ENCODE peak calls at places on chromosomes 16 and 17, in four cellular contexts. Y is left ventricle myocardium inferior, R is H9, Q is ascending aorta. G is an unnamed sample.

GRCh38 chr16:720990-721764 is at the start of gene ANTKMT:
- DNase-seq in Y (peak; percentile 78), R (peak; percentile 94), Q (peak; percentile 82), G (peak; percentile 94)

GRCh38 chr16:29656688-29657523 is 6.1 kb upstream of the SPN start:
- DNase-seq in Y (no peak), R (no peak), Q (no peak), G (no peak)

GRCh38 chr16:25151996-25152395 is 40.5 kb downstream of the LCMT1 start:
- DNase-seq in Y (no peak), R (no peak), Q (no peak), G (no peak)

GRCh38 chr17:76737676-76738467 is at the start of gene MFSD11:
- DNase-seq in Y (peak; percentile 91), R (peak; percentile 98), Q (peak; percentile 94), G (peak; percentile 98)

GRCh38 chr16:21116148-21116693 is 34.4 kb downstream of the DNAH3 start:
- DNase-seq in Y (no peak), R (peak; percentile 47), Q (no peak), G (no peak)

GRCh38 chr17:46943511-46944393 is 20.8 kb downstream of the GOSR2 start:
- DNase-seq in Y (no peak), R (peak; percentile 77), Q (no peak), G (peak; percentile 64)

GRCh38 chr16:87149051-87149450 is 168.1 kb downstream of the C16orf95 start:
- DNase-seq in Y (no peak), R (no peak), Q (no peak), G (no peak)

GRCh38 chr17:951388-952132 is 28.0 kb downstream of the NXN start:
- DNase-seq in Y (no peak), R (peak; percentile 94), Q (peak; percentile 69), G (peak; percentile 88)

GRCh38 chr16:27425961-27426360 is 24.0 kb downstream of the IL21R start:
- DNase-seq in Y (no peak), R (no peak), Q (peak; percentile 13), G (no peak)

GRCh38 chr17:68089881-68090280 is 54.3 kb downstream of the KPNA2 start:
- DNase-seq in Y (peak; percentile 32), R (no peak), Q (no peak), G (no peak)

GRCh38 chr16:85574672-85575475 is 38.2 kb upstream of the GSE1 start:
- DNase-seq in Y (no peak), R (no peak), Q (no peak), G (no peak)

GRCh38 chr16:3459401-3460090 is 16.1 kb downstream of the NAA60 start:
- DNase-seq in Y (no peak), R (no peak), Q (peak; percentile 11), G (no peak)

GRCh38 chr17:181213-182163 is at the start of gene DOC2B:
- DNase-seq in Y (peak; percentile 61), R (peak; percentile 66), Q (no peak), G (peak; percentile 81)

GRCh38 chr16:64545769-64546168 is 576.1 kb downstream of the CDH11 start:
- DNase-seq in Y (no peak), R (no peak), Q (no peak), G (no peak)

GRCh38 chr17:59762022-59762825 is 54.8 kb downstream of the VMP1 start:
- DNase-seq in Y (no peak), R (no peak), Q (no peak), G (no peak)

GRCh38 chr16:86984975-86985655 is 332.1 kb downstream of the C16orf95 start:
- DNase-seq in Y (peak; percentile 75), R (peak; percentile 45), Q (no peak), G (peak; percentile 18)

GRCh38 chr17:50184611-50185398 is 16.6 kb downstream of the COL1A1 start:
- DNase-seq in Y (peak; percentile 36), R (no peak), Q (peak; percentile 92), G (no peak)

GRCh38 chr17:66541461-66542182 is 239.2 kb downstream of the PRKCA start:
- DNase-seq in Y (no peak), R (no peak), Q (no peak), G (no peak)

GRCh38 chr16:84616515-84616914 is 1.4 kb downstream of the COTL1 start:
- DNase-seq in Y (no peak), R (no peak), Q (no peak), G (peak; percentile 45)

GRCh38 chr17:47797797-47798196 is 23.8 kb downstream of the OSBPL7 start:
- DNase-seq in Y (no peak), R (peak; percentile 21), Q (no peak), G (no peak)

GRCh38 chr16:2692251-2692947 is 10.1 kb downstream of the KCTD5 start:
- DNase-seq in Y (peak; percentile 49), R (no peak), Q (no peak), G (peak; percentile 62)

GRCh38 chr17:41530062-41531048 is 2.2 kb upstream of the KRT19 start:
- DNase-seq in Y (no peak), R (no peak), Q (no peak), G (peak; percentile 26)

GRCh38 chr16:27803775-27804549 is 254.0 kb downstream of the KATNIP start:
- DNase-seq in Y (no peak), R (peak; percentile 45), Q (no peak), G (peak; percentile 29)

GRCh38 chr17:31610301-31610910 is 218.9 kb downstream of the RAB11FIP4 start:
- DNase-seq in Y (no peak), R (peak; percentile 63), Q (no peak), G (no peak)

GRCh38 chr17:78818932-78819331 is 21.7 kb downstream of the USP36 start:
- DNase-seq in Y (no peak), R (no peak), Q (no peak), G (no peak)

GRCh38 chr17:3977387-3977786 is 13.2 kb upstream of the ATP2A3 start:
- DNase-seq in Y (no peak), R (peak; percentile 47), Q (no peak), G (peak; percentile 73)

DNA sequence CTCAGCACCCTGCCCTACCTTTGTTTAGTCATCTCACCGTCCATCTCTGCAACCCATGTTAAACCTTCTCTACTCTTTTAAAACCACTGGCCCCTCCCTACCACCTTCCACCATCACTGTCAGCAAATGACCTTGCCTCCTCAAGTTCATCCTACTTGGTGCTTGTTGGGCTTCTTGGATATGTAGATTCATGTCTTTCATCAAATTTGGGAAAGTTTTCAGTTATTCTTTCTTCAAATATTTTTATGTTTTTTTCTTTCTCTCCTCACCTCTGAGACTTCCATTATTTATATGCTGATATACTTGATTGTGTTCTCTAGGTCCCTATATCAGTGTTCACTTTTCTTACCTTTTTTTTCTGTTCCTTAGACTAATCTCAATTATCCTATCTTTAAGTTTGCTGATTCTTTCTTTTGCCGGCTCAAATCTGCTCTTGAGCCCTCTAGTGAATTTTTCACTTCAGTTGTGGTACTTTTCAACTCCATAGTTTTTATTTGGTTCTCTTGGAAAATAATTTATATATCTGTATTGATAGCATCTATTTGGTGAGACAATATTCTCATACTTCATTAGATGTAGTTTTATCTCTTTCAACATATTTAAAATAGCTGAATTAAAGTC is 28.7 kb upstream of the ALDH3A2 start:
- DNase-seq in Y (no peak), R (no peak), Q (no peak), G (no peak)
- H3K9me3 ChIP-seq in Y (peaks cover 60% of the 10 kb centered on the region), R (peaks cover 17% of the 10 kb centered on the region), Q (peaks cover 19% of the 10 kb centered on the region), G (peaks cover 28% of the 10 kb centered on the region)

GRCh38 chr17:8925141-8925540 is 40.4 kb downstream of the PIK3R5 start:
- DNase-seq in Y (no peak), R (no peak), Q (no peak), G (no peak)

GRCh38 chr17:8924595-8924994 is 40.9 kb downstream of the PIK3R5 start:
- DNase-seq in Y (no peak), R (no peak), Q (no peak), G (no peak)

GRCh38 chr17:8925808-8926207 is 39.7 kb downstream of the PIK3R5 start:
- DNase-seq in Y (no peak), R (peak; percentile 14), Q (no peak), G (no peak)

GRCh38 chr17:8928347-8928746 is 37.2 kb downstream of the PIK3R5 start:
- DNase-seq in Y (no peak), R (no peak), Q (no peak), G (no peak)

GRCh38 chr17:8927395-8927794 is 38.1 kb downstream of the PIK3R5 start:
- DNase-seq in Y (no peak), R (peak; percentile 17), Q (no peak), G (no peak)
- H3K9me3 ChIP-seq in Y (peaks cover 42% of the 10 kb centered on the region), R (peaks cover 12% of the 10 kb centered on the region), Q (peaks cover 9% of the 10 kb centered on the region), G (peaks cover 21% of the 10 kb centered on the region)

DNA sequence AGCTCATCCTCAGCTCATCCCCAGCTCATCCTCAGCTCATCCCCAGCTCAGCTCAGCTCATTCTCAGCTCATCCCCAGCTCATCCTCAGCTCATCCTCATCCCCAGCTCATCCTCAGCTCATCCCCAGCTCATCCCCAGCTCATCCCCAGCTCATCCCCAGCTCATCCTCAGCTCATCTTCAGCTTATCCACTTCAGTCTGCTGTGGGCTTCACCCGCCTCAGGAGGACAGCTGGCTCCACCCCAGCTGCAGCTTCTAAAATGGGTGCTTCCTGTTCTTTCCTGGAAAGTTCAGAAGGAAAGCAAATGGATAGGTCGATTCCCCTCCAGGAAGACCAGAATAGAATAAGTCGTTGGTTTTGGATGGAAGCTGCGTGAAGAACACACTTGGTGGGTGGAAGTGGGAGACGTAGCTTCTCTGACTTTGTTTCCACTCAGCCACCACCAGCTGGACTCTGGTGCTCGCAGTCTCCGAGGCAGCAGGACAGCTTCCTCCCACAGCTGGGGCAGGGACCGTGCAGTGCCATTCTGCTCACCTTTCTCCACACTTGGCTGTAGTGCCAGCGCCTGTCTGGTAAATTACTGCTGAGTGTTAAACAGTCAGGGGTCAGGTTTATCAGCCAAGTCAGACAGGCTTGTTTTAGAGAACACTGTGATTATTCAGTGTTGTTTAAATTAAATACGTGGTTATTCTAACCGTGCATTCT is 61.2 kb upstream of the CHMP6 start:
- DNase-seq in Y (no peak), R (no peak), Q (no peak), G (peak; percentile 18)
- H3K9me3 ChIP-seq in Y (no peaks in the 10 kb centered on the region), R (no peaks in the 10 kb centered on the region), Q (no peaks in the 10 kb centered on the region), G (no peaks in the 10 kb centered on the region)

DNA sequence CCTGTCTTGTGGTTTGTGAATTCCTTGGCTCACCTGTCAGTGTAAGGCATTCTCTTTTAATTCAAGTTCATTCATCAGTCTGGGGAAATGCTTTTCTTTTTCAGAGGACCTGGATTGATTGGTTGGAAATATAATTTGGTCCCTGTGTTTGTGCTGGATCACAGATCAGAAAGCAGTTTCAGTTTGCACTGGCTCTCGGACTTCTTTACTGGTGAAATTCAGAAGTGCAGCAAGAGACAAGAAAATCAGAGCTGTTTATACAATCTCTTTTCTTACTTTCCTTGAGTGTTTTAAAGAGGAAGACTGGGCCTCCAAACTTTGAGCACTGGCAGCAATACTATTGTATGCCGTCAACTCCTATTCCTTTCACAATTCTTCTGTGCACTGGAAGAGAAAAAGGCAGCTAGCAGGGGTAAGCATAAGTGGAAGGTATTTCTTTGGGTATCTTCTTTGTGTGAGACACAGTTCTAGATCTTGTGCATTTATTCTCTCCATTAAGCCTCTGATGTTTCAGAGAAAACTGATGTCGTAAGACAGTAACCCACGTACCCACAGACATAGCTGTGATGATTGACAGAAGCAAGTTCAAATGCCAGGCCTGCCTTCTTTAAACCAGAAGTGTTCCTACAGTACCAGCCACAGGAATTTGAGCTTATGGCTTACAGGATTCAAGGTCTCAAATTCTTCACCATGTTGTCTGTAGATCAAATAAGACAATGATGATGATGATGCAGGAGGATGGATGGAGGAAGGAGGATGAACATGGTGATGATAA is 161.6 kb upstream of the KCNJ16 start:
- DNase-seq in Y (no peak), R (no peak), Q (no peak), G (no peak)
- H3K9me3 ChIP-seq in Y (no peaks in the 10 kb centered on the region), R (no peaks in the 10 kb centered on the region), Q (no peaks in the 10 kb centered on the region), G (no peaks in the 10 kb centered on the region)

DNA sequence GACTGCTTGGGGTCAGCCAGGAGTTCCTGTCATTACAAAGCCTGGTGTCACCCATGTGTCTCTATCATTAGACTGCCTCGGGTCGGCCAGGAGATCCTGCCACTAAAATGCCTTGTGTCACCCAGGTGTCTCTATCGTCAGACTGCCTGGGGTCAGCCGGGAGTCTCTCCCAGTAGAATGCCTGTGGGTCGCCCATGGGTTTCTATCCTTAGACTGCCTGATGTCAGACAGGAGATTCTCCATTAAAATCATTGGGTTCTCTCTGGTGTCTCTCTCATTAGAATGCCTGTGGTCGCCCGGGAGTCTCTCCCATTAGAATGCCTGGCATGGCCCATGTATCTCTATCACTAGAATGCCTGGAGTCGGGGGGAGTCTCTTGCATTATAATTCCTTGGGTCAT is 2231.0 kb downstream of the TP53TG3F start:
- DNase-seq in Y (no peak), R (no peak), Q (peak; percentile 30), G (no peak)
- H3K9me3 ChIP-seq in Y (peaks cover 67% of the 10 kb centered on the region), R (peaks cover 95% of the 10 kb centered on the region), Q (no peaks in the 10 kb centered on the region), G (peaks cover under 1% of the 10 kb centered on the region)